ENCODE peak calls at places on chromosomes 5 and 9, in nine cellular contexts. G, V, P, X, S, O, B, Z and K are unnamed samples.

GRCh38 chr5:139863361-139863760 is 67.8 kb downstream of the PSD2 start:
- DNase-seq in G (no peak), V (no peak), P (peak), X (no peak), S (no peak), O (no peak), B (no peak), Z (no peak), K (no peak)

GRCh38 chr5:175252234-175252805 is 191.7 kb downstream of the DRD1 start:
- DNase-seq in G (no peak), V (no peak), P (no peak), X (no peak), S (no peak), O (no peak), B (peak), Z (no peak), K (no peak)

GRCh38 chr9:96338299-96338698 is 36.3 kb upstream of the HSD17B3 start:
- DNase-seq in G (no peak), V (no peak), P (no peak), X (no peak), S (no peak), O (no peak), B (no peak), Z (no peak), K (no peak)

GRCh38 chr5:72597456-72597948 is 90.3 kb upstream of the ZNF366 start:
- DNase-seq in G (no peak), V (peak), P (no peak), X (no peak), S (peak), O (no peak), B (peak), Z (peak), K (peak)

GRCh38 chr5:173581408-173582197 is 34.8 kb downstream of the BOD1 start:
- DNase-seq in G (peak), V (no peak), P (no peak), X (peak), S (peak), O (no peak), B (no peak), Z (peak), K (peak)

GRCh38 chr9:94915476-94916450 is 189.3 kb downstream of the AOPEP start:
- DNase-seq in G (no peak), V (no peak), P (peak), X (no peak), S (no peak), O (no peak), B (no peak), Z (no peak), K (no peak)

GRCh38 chr9:135165003-135165711 is 77.7 kb downstream of the OLFM1 start:
- DNase-seq in G (no peak), V (no peak), P (no peak), X (no peak), S (no peak), O (no peak), B (no peak), Z (no peak), K (no peak)

GRCh38 chr9:5630038-5630507 is 1.2 kb downstream of the RIC1 start:
- DNase-seq in G (no peak), V (no peak), P (no peak), X (no peak), S (peak), O (no peak), B (peak), Z (no peak), K (no peak)

GRCh38 chr5:112533315-112533867 is 114.3 kb upstream of the EPB41L4A start:
- DNase-seq in G (no peak), V (no peak), P (no peak), X (no peak), S (no peak), O (no peak), B (no peak), Z (no peak), K (no peak)

GRCh38 chr9:1869843-1870242 is 145.3 kb upstream of the SMARCA2 start:
- DNase-seq in G (peak), V (no peak), P (no peak), X (peak), S (peak), O (no peak), B (no peak), Z (no peak), K (peak)

GRCh38 chr5:73591698-73592501 is 26.4 kb downstream of the UTP15 start:
- DNase-seq in G (no peak), V (no peak), P (no peak), X (no peak), S (peak), O (no peak), B (peak), Z (no peak), K (no peak)

GRCh38 chr5:84477485-84477884 is 92.8 kb upstream of the EDIL3 start:
- DNase-seq in G (no peak), V (no peak), P (no peak), X (no peak), S (no peak), O (no peak), B (no peak), Z (no peak), K (no peak)

GRCh38 chr5:139698461-139699146 is 50.5 kb downstream of the CXXC5 start:
- DNase-seq in G (peak), V (no peak), P (peak), X (peak), S (peak), O (peak), B (peak), Z (peak), K (peak)

GRCh38 chr9:122262073-122262472 is 2.6 kb downstream of the RBM18 start:
- DNase-seq in G (no peak), V (no peak), P (no peak), X (no peak), S (no peak), O (no peak), B (no peak), Z (no peak), K (no peak)

GRCh38 chr5:78387468-78388153 is 27.2 kb downstream of the SCAMP1 start:
- DNase-seq in G (no peak), V (no peak), P (no peak), X (no peak), S (no peak), O (no peak), B (no peak), Z (no peak), K (no peak)

GRCh38 chr5:127968998-127969397 is 114.6 kb upstream of the SLC12A2 start:
- DNase-seq in G (no peak), V (no peak), P (no peak), X (no peak), S (peak), O (no peak), B (no peak), Z (no peak), K (no peak)

GRCh38 chr9:27701664-27702063 is 128.4 kb upstream of the C9orf72 start:
- DNase-seq in G (no peak), V (no peak), P (peak), X (no peak), S (peak), O (peak), B (no peak), Z (no peak), K (no peak)

GRCh38 chr9:105443121-105443520 is 4.7 kb upstream of the FSD1L start:
- DNase-seq in G (no peak), V (no peak), P (no peak), X (no peak), S (no peak), O (no peak), B (no peak), Z (no peak), K (no peak)

GRCh38 chr9:137441289-137441934 is at the start of gene ENTPD8:
- DNase-seq in G (peak), V (no peak), P (no peak), X (peak), S (no peak), O (no peak), B (no peak), Z (peak), K (peak)

GRCh38 chr5:157908459-157908858 is 49.5 kb upstream of the CLINT1 start:
- DNase-seq in G (no peak), V (no peak), P (no peak), X (no peak), S (no peak), O (no peak), B (no peak), Z (no peak), K (no peak)

GRCh38 chr5:129506092-129506491 is 46.0 kb downstream of the ADAMTS19 start:
- DNase-seq in G (no peak), V (no peak), P (no peak), X (no peak), S (peak), O (no peak), B (no peak), Z (no peak), K (no peak)

GRCh38 chr9:116234091-116234490 is 80.5 kb downstream of the PAPPA start:
- DNase-seq in G (no peak), V (peak), P (no peak), X (no peak), S (peak), O (no peak), B (peak), Z (no peak), K (no peak)

GRCh38 chr9:21286099-21286498 is 19.0 kb downstream of the IFNA5 start:
- DNase-seq in G (no peak), V (no peak), P (no peak), X (no peak), S (no peak), O (no peak), B (no peak), Z (no peak), K (no peak)

GRCh38 chr5:170330568-170331054 is 33.0 kb upstream of the LCP2 start:
- DNase-seq in G (no peak), V (no peak), P (no peak), X (no peak), S (no peak), O (no peak), B (no peak), Z (no peak), K (no peak)

GRCh38 chr9:136403538-136403914 is 3.6 kb upstream of the SNAPC4 start:
- DNase-seq in G (no peak), V (no peak), P (no peak), X (no peak), S (no peak), O (no peak), B (no peak), Z (no peak), K (no peak)

GRCh38 chr9:110947645-110948044 is 90.6 kb downstream of the LPAR1 start:
- DNase-seq in G (no peak), V (no peak), P (no peak), X (no peak), S (no peak), O (no peak), B (no peak), Z (no peak), K (no peak)
- TF ChIP-seq CTCF in G (no peak), V (no peak), P (no peak), X (no peak), S (no peak), O (no peak), B (no peak), Z (no peak), K (no peak)

DNA sequence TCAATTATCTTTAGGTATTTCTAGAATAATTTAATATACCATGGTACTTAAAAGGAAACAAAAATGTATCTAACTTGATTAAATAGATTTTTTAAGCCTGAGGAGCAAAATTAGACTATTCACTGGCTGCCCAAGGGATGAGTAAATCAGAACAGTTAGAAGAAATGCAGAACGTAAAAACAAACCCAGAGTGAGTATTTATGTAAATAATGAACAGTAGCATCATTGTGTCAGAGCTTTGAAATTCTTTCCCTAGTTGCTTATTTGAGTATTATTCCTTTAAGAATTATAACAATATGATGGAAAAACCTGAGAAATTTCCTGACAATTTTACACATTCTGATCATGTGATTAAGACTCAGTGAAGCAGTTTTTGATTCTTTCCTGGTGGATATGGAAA is 200.9 kb downstream of the GDNF start:
- DNase-seq in G (no peak), V (no peak), P (no peak), X (no peak), S (peak), O (no peak), B (peak), Z (no peak), K (no peak)
- TF ChIP-seq CTCF in G (no peak), V (no peak), P (no peak), X (no peak), S (no peak), O (no peak), B (no peak), Z (no peak), K (no peak)

GRCh38 chr5:107968998-107969397 is 298.3 kb upstream of the EFNA5 start:
- DNase-seq in G (no peak), V (no peak), P (no peak), X (no peak), S (peak), O (no peak), B (peak), Z (no peak), K (no peak)
- TF ChIP-seq CTCF in G (no peak), V (no peak), P (no peak), X (no peak), S (no peak), O (no peak), B (no peak), Z (no peak), K (no peak)

GRCh38 chr5:57085306-57086081 is 88.4 kb upstream of the GPBP1 start:
- DNase-seq in G (no peak), V (no peak), P (no peak), X (no peak), S (no peak), O (no peak), B (no peak), Z (no peak), K (no peak)

DNA sequence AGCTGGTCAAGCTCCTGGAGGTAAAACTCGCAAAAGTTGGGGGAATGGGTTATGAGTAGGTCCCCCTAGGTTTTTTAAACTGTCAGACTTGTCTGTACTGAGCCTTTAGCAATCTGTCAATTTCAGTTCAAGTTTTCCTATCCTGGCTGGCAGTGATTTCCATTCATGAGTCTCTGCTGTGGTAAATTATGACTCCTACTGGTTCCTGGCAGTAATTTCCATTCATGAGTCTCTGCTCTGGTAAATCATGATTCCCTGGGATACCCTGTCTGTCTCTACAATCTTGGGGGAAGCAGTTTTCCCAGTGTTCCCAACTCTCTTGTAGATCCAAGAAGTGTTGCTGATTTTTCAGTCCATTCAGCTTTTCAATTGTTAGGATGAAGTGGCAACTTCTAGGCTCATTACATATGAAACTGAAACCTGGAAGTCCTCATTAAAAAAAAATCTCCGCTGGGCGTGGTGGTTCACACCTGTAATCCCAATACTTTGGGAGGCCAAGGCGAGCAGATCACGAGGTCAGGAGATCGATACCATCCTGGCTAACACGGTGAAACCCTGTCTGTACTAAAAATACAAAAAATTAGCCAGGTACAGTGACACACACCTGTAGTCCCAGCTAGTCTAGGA is 91.3 kb upstream of the GPBP1 start:
- DNase-seq in G (no peak), V (no peak), P (no peak), X (no peak), S (peak), O (no peak), B (peak), Z (no peak), K (no peak)
- TF ChIP-seq CTCF in G (no peak), V (no peak), P (no peak), X (no peak), S (peak), O (no peak), B (peak), Z (no peak), K (peak)

GRCh38 chr5:138605254-138605972 is 30.2 kb upstream of the HSPA9 start:
- DNase-seq in G (no peak), V (no peak), P (no peak), X (no peak), S (peak), O (no peak), B (no peak), Z (no peak), K (no peak)

GRCh38 chr5:138615461-138615860 is 40.3 kb upstream of the HSPA9 start:
- DNase-seq in G (no peak), V (no peak), P (no peak), X (no peak), S (no peak), O (no peak), B (no peak), Z (no peak), K (no peak)

GRCh38 chr5:138606378-138606777 is 31.2 kb upstream of the HSPA9 start:
- DNase-seq in G (no peak), V (no peak), P (no peak), X (no peak), S (no peak), O (no peak), B (no peak), Z (no peak), K (no peak)

GRCh38 chr5:138611295-138612220 is 36.4 kb upstream of the HSPA9 start:
- DNase-seq in G (peak), V (no peak), P (peak), X (peak), S (peak), O (no peak), B (no peak), Z (no peak), K (peak)

DNA sequence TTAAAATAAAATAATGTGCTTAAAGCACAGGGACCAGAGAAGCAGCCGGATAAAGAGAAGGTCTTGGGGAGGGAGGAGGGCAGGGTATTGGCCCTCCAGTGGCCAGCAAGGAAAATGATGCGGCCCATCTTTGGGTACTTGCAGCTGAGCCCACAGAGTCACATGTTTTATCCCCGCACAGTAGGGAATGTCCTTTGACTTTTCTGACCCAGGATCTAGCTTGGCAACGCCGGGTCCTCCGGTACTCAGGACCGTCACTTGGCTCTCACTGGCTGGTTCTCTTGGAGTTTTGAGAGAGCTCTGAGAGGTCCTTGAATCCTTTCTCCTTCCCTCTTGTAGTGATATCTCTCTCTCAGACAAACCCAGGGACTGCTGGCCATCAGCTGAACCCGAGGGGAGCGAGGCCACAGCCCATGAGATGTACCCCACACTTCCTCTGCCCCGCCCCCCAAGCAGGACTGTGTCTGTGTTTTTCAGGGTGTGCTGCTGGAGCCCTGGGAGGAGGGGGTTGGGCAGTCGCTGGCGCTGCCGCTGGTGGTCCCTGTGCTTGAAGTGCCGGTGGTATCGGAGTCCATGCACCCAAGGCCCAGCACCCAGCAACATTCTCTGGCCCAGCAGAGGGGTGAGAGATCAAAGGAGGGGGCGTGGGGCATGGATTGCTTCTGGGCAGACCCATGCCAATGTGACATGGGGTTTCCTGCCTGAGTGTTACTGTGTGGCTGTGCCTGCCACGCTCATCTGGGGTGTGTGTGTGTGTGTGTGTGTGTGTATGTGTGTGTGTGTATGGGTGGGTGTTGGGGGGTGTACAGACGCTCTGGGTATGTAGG is 35.5 kb upstream of the HSPA9 start:
- DNase-seq in G (peak), V (no peak), P (peak), X (no peak), S (peak), O (no peak), B (no peak), Z (no peak), K (peak)
- TF ChIP-seq CTCF in G (peak), V (no peak), P (no peak), X (peak), S (peak), O (peak), B (no peak), Z (no peak), K (no peak)

GRCh38 chr5:5593391-5593790 is 170.9 kb downstream of the ICE1 start:
- DNase-seq in G (no peak), V (no peak), P (no peak), X (no peak), S (no peak), O (no peak), B (no peak), Z (no peak), K (no peak)

GRCh38 chr5:5592541-5592940 is 170.1 kb downstream of the ICE1 start:
- DNase-seq in G (no peak), V (no peak), P (no peak), X (no peak), S (no peak), O (no peak), B (no peak), Z (no peak), K (no peak)

GRCh38 chr5:5589857-5590256 is 167.4 kb downstream of the ICE1 start:
- DNase-seq in G (no peak), V (no peak), P (no peak), X (no peak), S (no peak), O (no peak), B (no peak), Z (no peak), K (no peak)

GRCh38 chr5:5589146-5589826 is 166.8 kb downstream of the ICE1 start:
- DNase-seq in G (no peak), V (no peak), P (no peak), X (no peak), S (no peak), O (no peak), B (no peak), Z (no peak), K (no peak)

GRCh38 chr5:5591567-5591966 is 169.1 kb downstream of the ICE1 start:
- DNase-seq in G (no peak), V (no peak), P (no peak), X (no peak), S (no peak), O (no peak), B (no peak), Z (no peak), K (no peak)
- TF ChIP-seq CTCF in G (no peak), V (no peak), P (no peak), X (no peak), S (no peak), O (no peak), B (no peak), Z (no peak), K (no peak)

GRCh38 chr5:60652206-60652605 is 47.8 kb downstream of the DEPDC1B start:
- DNase-seq in G (no peak), V (peak), P (no peak), X (no peak), S (peak), O (no peak), B (peak), Z (no peak), K (no peak)

DNA sequence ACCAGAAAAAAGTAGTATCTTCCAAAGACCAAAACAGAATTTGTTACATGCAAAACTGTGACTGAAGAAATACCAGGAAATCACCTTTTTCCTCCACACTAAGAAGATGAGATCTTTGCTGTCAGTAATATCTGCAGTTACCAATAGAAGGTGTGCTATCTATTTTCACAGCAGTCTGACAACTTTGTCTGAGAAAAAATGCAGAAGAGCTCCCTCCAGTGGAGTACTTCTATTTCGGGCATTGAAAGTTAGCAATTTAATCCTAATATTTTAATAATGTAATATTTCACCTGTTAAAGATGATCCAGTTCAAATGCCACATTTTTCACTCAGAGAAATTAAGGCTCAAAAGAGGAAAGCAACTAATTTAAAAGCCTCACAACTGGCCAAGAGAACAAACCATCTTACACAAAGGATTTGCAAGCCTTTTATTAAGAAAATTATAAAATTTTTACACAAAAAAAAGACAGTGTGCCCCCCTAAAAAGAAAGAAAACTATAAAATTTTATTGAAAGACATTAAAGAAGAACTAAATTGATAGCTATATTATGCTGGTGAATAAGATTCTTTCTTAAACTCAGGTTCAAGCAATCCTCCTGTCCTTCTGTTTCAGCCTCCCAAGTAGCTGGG is 50.6 kb downstream of the DEPDC1B start:
- DNase-seq in G (no peak), V (peak), P (no peak), X (no peak), S (peak), O (no peak), B (peak), Z (no peak), K (no peak)
- TF ChIP-seq CTCF in G (peak), V (peak), P (no peak), X (peak), S (peak), O (peak), B (peak), Z (peak), K (peak)

GRCh38 chr9:75601280-75601679 is 289.2 kb upstream of the PCSK5 start:
- DNase-seq in G (no peak), V (no peak), P (no peak), X (no peak), S (peak), O (no peak), B (no peak), Z (no peak), K (no peak)
- TF ChIP-seq CTCF in G (no peak), V (no peak), P (no peak), X (peak), S (peak), O (no peak), B (no peak), Z (no peak), K (no peak)